ENCODE peak calls at places on chromosome 15, in seven cellular contexts. N is hepatocyte, J is PC-3, Z is fibroblast of lung, K is osteoblast, I is GM23338, T is IMR-90. M is an unnamed sample.

GRCh38 chr15:80480909-80481308 is 76.7 kb downstream of the ARNT2 start:
- DNase-seq in J (peak; percentile 32), T (peak; percentile 97), Z (peak; percentile 62), N (peak; percentile 50), K (peak; percentile 94), I (peak; percentile 60), M (peak; percentile 95)

GRCh38 chr15:67120839-67121540 is 55.6 kb downstream of the SMAD3 start:
- DNase-seq in N (peak; percentile 86), J (peak; percentile 61), I (no peak), K (peak; percentile 87), Z (peak; percentile 95), T (peak; percentile 97), M (peak; percentile 90)

GRCh38 chr15:80825361-80826030 is 46.3 kb downstream of the CEMIP start:
- DNase-seq in K (no peak), N (no peak), I (no peak), Z (no peak), T (no peak), J (no peak), M (peak; percentile 58)

GRCh38 chr15:27587810-27588209 is 511.3 kb downstream of the OCA2 start:
- DNase-seq in J (no peak), Z (no peak), K (no peak), N (peak; percentile 22), I (peak; percentile 96), T (no peak), M (no peak)

GRCh38 chr15:67100808-67101581 is 35.6 kb downstream of the SMAD3 start:
- DNase-seq in K (no peak), N (no peak), Z (no peak), T (no peak), J (no peak), I (no peak), M (no peak)

GRCh38 chr15:27057904-27058645 is 87.1 kb downstream of the GABRG3 start:
- DNase-seq in N (no peak), Z (peak; percentile 15), I (peak; percentile 8), K (no peak), J (peak; percentile 59), T (no peak), M (peak; percentile 76)

GRCh38 chr15:68739390-68740075 is 81.2 kb downstream of the ANP32A start:
- DNase-seq in K (no peak), J (no peak), Z (no peak), N (no peak), T (no peak), I (no peak), M (peak; percentile 19)

GRCh38 chr15:63843901-63844317 is 10.2 kb upstream of the HERC1 start:
- DNase-seq in N (peak; percentile 19), I (peak; percentile 51), T (peak; percentile 71), J (no peak), K (no peak), Z (no peak), M (peak; percentile 55)

GRCh38 chr15:25905140-25905539 is 42.0 kb upstream of the ATP10A start:
- DNase-seq in N (no peak), Z (peak; percentile 85), I (no peak), J (peak; percentile 58), K (peak; percentile 95), T (peak; percentile 88), M (peak; percentile 96)

GRCh38 chr15:67897646-67898045 is 57.8 kb upstream of the RNU6-1 start:
- DNase-seq in N (no peak), K (no peak), I (no peak), J (no peak), T (no peak), Z (no peak), M (no peak)

GRCh38 chr15:93045191-93045785 is 43.7 kb downstream of the RGMA start:
- DNase-seq in I (no peak), N (no peak), K (no peak), J (no peak), T (no peak), Z (no peak), M (no peak)

GRCh38 chr15:81398910-81399551 is 25.0 kb upstream of the TMC3 start:
- DNase-seq in Z (peak; percentile 47), J (peak; percentile 38), I (no peak), N (peak; percentile 45), K (no peak), T (peak; percentile 20), M (peak; percentile 58)

GRCh38 chr15:78808550-78808949 is 2.7 kb downstream of the ADAMTS7 start:
- DNase-seq in T (peak; percentile 34), Z (peak; percentile 56), N (no peak), J (peak; percentile 59), I (peak; percentile 79), K (peak; percentile 86), M (peak; percentile 42)

GRCh38 chr15:70556376-70556775 is 207.0 kb downstream of the UACA start:
- DNase-seq in N (no peak), J (no peak), K (no peak), T (no peak), I (no peak), Z (no peak), M (no peak)

GRCh38 chr15:47908950-47909670 is 191.8 kb downstream of the SEMA6D start:
- DNase-seq in K (no peak), N (no peak), I (no peak), Z (no peak), J (peak; percentile 10), T (no peak), M (peak; percentile 6)

GRCh38 chr15:67080900-67081431 is 15.6 kb downstream of the SMAD3 start:
- DNase-seq in J (peak; percentile 43), I (no peak), Z (peak; percentile 63), T (peak; percentile 84), K (peak; percentile 87), N (no peak), M (peak; percentile 98)

GRCh38 chr15:78374436-78375393 is 34.6 kb downstream of the CRABP1 start:
- DNase-seq in Z (no peak), T (no peak), N (peak; percentile 85), J (peak; percentile 88), I (no peak), K (no peak), M (no peak)

GRCh38 chr15:100761253-100761935 is 118.2 kb upstream of the ALDH1A3 start:
- DNase-seq in I (no peak), T (no peak), N (no peak), Z (no peak), K (peak; percentile 31), J (no peak), M (no peak)

GRCh38 chr15:100775581-100776185 is 103.9 kb upstream of the ALDH1A3 start:
- DNase-seq in T (no peak), J (no peak), Z (no peak), I (no peak), K (peak; percentile 46), N (no peak), M (no peak)

GRCh38 chr15:38608682-38609081 is 44.1 kb upstream of the RASGRP1 start:
- DNase-seq in J (no peak), K (no peak), N (no peak), Z (no peak), T (no peak), I (no peak), M (no peak)

GRCh38 chr15:23026218-23026617 is 13.2 kb downstream of the TUBGCP5 start:
- DNase-seq in Z (no peak), T (no peak), K (no peak), I (no peak), J (no peak), N (no peak), M (no peak)

GRCh38 chr15:74203914-74204431 is 1.4 kb upstream of the STRA6 start:
- DNase-seq in J (no peak), T (peak; percentile 80), I (peak; percentile 67), K (peak; percentile 94), Z (peak; percentile 57), N (peak; percentile 64), M (peak; percentile 59)

GRCh38 chr15:52252781-52253180 is 42.8 kb downstream of the MYO5C start:
- DNase-seq in N (peak; percentile 57), Z (peak; percentile 93), K (peak; percentile 92), I (no peak), J (peak; percentile 93), T (peak; percentile 96), M (peak; percentile 96)

GRCh38 chr15:83558146-83558545 is 95.8 kb upstream of the ADAMTSL3 start:
- DNase-seq in I (no peak), Z (no peak), N (no peak), T (no peak), K (peak; percentile 9), J (no peak), M (no peak)

GRCh38 chr15:69313437-69314000 is 14.8 kb downstream of the PAQR5 start:
- DNase-seq in T (no peak), N (no peak), I (no peak), Z (no peak), J (no peak), K (no peak), M (no peak)

GRCh38 chr15:36879568-36880225 is 220.7 kb downstream of the MEIS2 start:
- DNase-seq in T (no peak), Z (no peak), J (no peak), N (no peak), K (peak; percentile 46), I (peak; percentile 64), M (no peak)

GRCh38 chr15:48628832-48629231 is 16.7 kb downstream of the FBN1 start:
- DNase-seq in I (no peak), J (no peak), Z (no peak), N (no peak), K (no peak), T (peak; percentile 36), M (peak; percentile 61)

GRCh38 chr15:96340611-96341464 is 10.3 kb downstream of the NR2F2 start:
- DNase-seq in K (peak; percentile 95), J (peak; percentile 13), N (peak; percentile 71), I (peak; percentile 82), Z (peak; percentile 83), T (peak; percentile 73), M (peak; percentile 81)

GRCh38 chr15:89359471-89360293 is 25.1 kb upstream of the POLG start:
- DNase-seq in T (no peak), K (peak; percentile 62), Z (no peak), N (no peak), I (peak; percentile 35), J (no peak), M (no peak)
- H4K20me1 ChIP-seq in T (peaks cover 2% of the 10 kb centered on the region), K (peaks cover 7% of the 10 kb centered on the region), Z (no peaks in the 10 kb centered on the region), N (no peaks in the 10 kb centered on the region), I (peaks cover 14% of the 10 kb centered on the region), J (no peaks in the 10 kb centered on the region), M (no peaks in the 10 kb centered on the region)

GRCh38 chr15:84996055-84996454 is 14.4 kb downstream of the PDE8A start:
- DNase-seq in J (no peak), N (no peak), I (no peak), K (no peak), Z (no peak), T (no peak), M (no peak)
- H4K20me1 ChIP-seq in J (no peaks in the 10 kb centered on the region), N (peaks cover 12% of the 10 kb centered on the region), I (no peaks in the 10 kb centered on the region), K (peaks cover 21% of the 10 kb centered on the region), Z (peaks cover 2% of the 10 kb centered on the region), T (peaks cover 59% of the 10 kb centered on the region), M (peaks cover 6% of the 10 kb centered on the region)

DNA sequence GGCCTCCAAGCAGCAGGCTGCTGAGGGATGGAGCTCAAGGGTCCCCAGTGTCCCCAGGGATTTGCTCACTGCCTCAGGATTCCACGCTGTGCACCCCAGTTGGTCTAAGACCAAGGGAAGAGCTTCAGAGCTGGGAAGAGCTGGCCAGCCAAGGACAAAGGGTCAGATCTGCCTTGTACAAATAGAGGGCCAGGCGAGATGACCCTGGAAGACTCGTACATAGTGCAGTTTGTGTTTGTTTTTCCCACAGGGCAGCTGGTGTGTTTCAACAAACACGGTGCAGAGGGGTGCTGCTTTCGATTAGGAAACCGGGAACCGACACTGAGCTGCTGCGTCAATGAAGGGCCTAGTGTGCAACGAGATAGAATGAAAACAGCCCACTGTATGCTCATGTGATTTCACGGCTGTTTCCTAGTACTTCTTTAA is 56.1 kb upstream of the TRPM1 start:
- DNase-seq in T (no peak), I (no peak), J (no peak), K (peak; percentile 34), N (peak; percentile 56), Z (peak; percentile 65), M (no peak)
- H4K20me1 ChIP-seq in T (no peaks in the 10 kb centered on the region), I (no peaks in the 10 kb centered on the region), J (no peaks in the 10 kb centered on the region), K (no peaks in the 10 kb centered on the region), N (no peaks in the 10 kb centered on the region), Z (no peaks in the 10 kb centered on the region), M (no peaks in the 10 kb centered on the region)

GRCh38 chr15:43521419-43521818 is 4.0 kb downstream of the MAP1A start:
- DNase-seq in I (no peak), K (peak; percentile 25), J (no peak), Z (no peak), N (no peak), T (no peak), M (no peak)
- H4K20me1 ChIP-seq in I (peaks cover 2% of the 10 kb centered on the region), K (peaks cover 76% of the 10 kb centered on the region), J (no peaks in the 10 kb centered on the region), Z (no peaks in the 10 kb centered on the region), N (no peaks in the 10 kb centered on the region), T (peaks cover 63% of the 10 kb centered on the region), M (peaks cover 4% of the 10 kb centered on the region)